ENCODE peak calls at places on chromosomes 11 and 22, in nine cellular contexts. One of them, this sample, is unnamed.

GRCh38 chr11:68127791-68128681 is 6.8 kb upstream of the CHKA start:
- DNase-seq in heart left ventricle: peak
- DNase-seq in lower leg skin: peak
- DNase-seq in Right ventricle myocardium superior: peak
- DNase-seq in skeletal muscle cell: peak
- DNase-seq in natural killer cell: no peak
- DNase-seq in activated naive CD4-positive, alpha-beta T cell: no peak
- DNase-seq in stimulated activated CD8-positive, alpha-beta memory T cell treated with anti-CD3 and anti-CD28 coated beads, Interleukin-4, amount 100 ng/mL, for 1 hour: no peak
- DNase-seq in T-helper 9 cell: no peak
- DNase-seq in this sample: no peak

GRCh38 chr11:118243993-118244762 is 8.0 kb downstream of the MPZL3 start:
- DNase-seq in heart left ventricle: no peak
- DNase-seq in lower leg skin: no peak
- DNase-seq in Right ventricle myocardium superior: no peak
- DNase-seq in skeletal muscle cell: no peak
- DNase-seq in natural killer cell: no peak
- DNase-seq in activated naive CD4-positive, alpha-beta T cell: no peak
- DNase-seq in stimulated activated CD8-positive, alpha-beta memory T cell treated with anti-CD3 and anti-CD28 coated beads, Interleukin-4, amount 100 ng/mL, for 1 hour: no peak
- DNase-seq in T-helper 9 cell: no peak
- DNase-seq in this sample: no peak

GRCh38 chr11:279040-279965 is 1.1 kb downstream of the NLRP6 start:
- DNase-seq in heart left ventricle: peak
- DNase-seq in lower leg skin: peak
- DNase-seq in Right ventricle myocardium superior: peak
- DNase-seq in skeletal muscle cell: no peak
- DNase-seq in natural killer cell: peak
- DNase-seq in activated naive CD4-positive, alpha-beta T cell: no peak
- DNase-seq in stimulated activated CD8-positive, alpha-beta memory T cell treated with anti-CD3 and anti-CD28 coated beads, Interleukin-4, amount 100 ng/mL, for 1 hour: no peak
- DNase-seq in T-helper 9 cell: no peak
- DNase-seq in this sample: no peak

GRCh38 chr11:65709661-65710060 is 2.4 kb upstream of the KAT5 start:
- DNase-seq in heart left ventricle: no peak
- DNase-seq in lower leg skin: no peak
- DNase-seq in Right ventricle myocardium superior: no peak
- DNase-seq in skeletal muscle cell: no peak
- DNase-seq in natural killer cell: no peak
- DNase-seq in activated naive CD4-positive, alpha-beta T cell: no peak
- DNase-seq in stimulated activated CD8-positive, alpha-beta memory T cell treated with anti-CD3 and anti-CD28 coated beads, Interleukin-4, amount 100 ng/mL, for 1 hour: no peak
- DNase-seq in T-helper 9 cell: no peak
- DNase-seq in this sample: no peak

GRCh38 chr11:18394928-18395734 is 768 bp downstream of the LDHA start:
- DNase-seq in heart left ventricle: no peak
- DNase-seq in lower leg skin: no peak
- DNase-seq in Right ventricle myocardium superior: peak
- DNase-seq in skeletal muscle cell: no peak
- DNase-seq in natural killer cell: no peak
- DNase-seq in activated naive CD4-positive, alpha-beta T cell: peak
- DNase-seq in stimulated activated CD8-positive, alpha-beta memory T cell treated with anti-CD3 and anti-CD28 coated beads, Interleukin-4, amount 100 ng/mL, for 1 hour: no peak
- DNase-seq in T-helper 9 cell: no peak
- DNase-seq in this sample: no peak

GRCh38 chr11:12829131-12829530 is 154.9 kb downstream of the TEAD1 start:
- DNase-seq in heart left ventricle: no peak
- DNase-seq in lower leg skin: no peak
- DNase-seq in Right ventricle myocardium superior: no peak
- DNase-seq in skeletal muscle cell: no peak
- DNase-seq in natural killer cell: no peak
- DNase-seq in activated naive CD4-positive, alpha-beta T cell: no peak
- DNase-seq in stimulated activated CD8-positive, alpha-beta memory T cell treated with anti-CD3 and anti-CD28 coated beads, Interleukin-4, amount 100 ng/mL, for 1 hour: no peak
- DNase-seq in T-helper 9 cell: no peak
- DNase-seq in this sample: no peak

GRCh38 chr11:47400813-47401279 is 7.5 kb upstream of the SLC39A13 start:
- DNase-seq in heart left ventricle: peak
- DNase-seq in lower leg skin: no peak
- DNase-seq in Right ventricle myocardium superior: peak
- DNase-seq in skeletal muscle cell: no peak
- DNase-seq in natural killer cell: no peak
- DNase-seq in activated naive CD4-positive, alpha-beta T cell: no peak
- DNase-seq in stimulated activated CD8-positive, alpha-beta memory T cell treated with anti-CD3 and anti-CD28 coated beads, Interleukin-4, amount 100 ng/mL, for 1 hour: no peak
- DNase-seq in T-helper 9 cell: no peak
- DNase-seq in this sample: no peak

GRCh38 chr11:44145011-44145777 is 49.7 kb downstream of the EXT2 start:
- DNase-seq in heart left ventricle: no peak
- DNase-seq in lower leg skin: no peak
- DNase-seq in Right ventricle myocardium superior: no peak
- DNase-seq in skeletal muscle cell: no peak
- DNase-seq in natural killer cell: no peak
- DNase-seq in activated naive CD4-positive, alpha-beta T cell: no peak
- DNase-seq in stimulated activated CD8-positive, alpha-beta memory T cell treated with anti-CD3 and anti-CD28 coated beads, Interleukin-4, amount 100 ng/mL, for 1 hour: no peak
- DNase-seq in T-helper 9 cell: no peak
- DNase-seq in this sample: no peak

GRCh38 chr11:16785520-16786128 is 47.2 kb downstream of the C11orf58 start:
- DNase-seq in heart left ventricle: peak
- DNase-seq in lower leg skin: no peak
- DNase-seq in Right ventricle myocardium superior: peak
- DNase-seq in skeletal muscle cell: no peak
- DNase-seq in natural killer cell: peak
- DNase-seq in activated naive CD4-positive, alpha-beta T cell: peak
- DNase-seq in stimulated activated CD8-positive, alpha-beta memory T cell treated with anti-CD3 and anti-CD28 coated beads, Interleukin-4, amount 100 ng/mL, for 1 hour: peak
- DNase-seq in T-helper 9 cell: peak
- DNase-seq in this sample: no peak

GRCh38 chr11:114197799-114198500 is 98.2 kb upstream of the NNMT start:
- DNase-seq in heart left ventricle: peak
- DNase-seq in lower leg skin: peak
- DNase-seq in Right ventricle myocardium superior: peak
- DNase-seq in skeletal muscle cell: peak
- DNase-seq in natural killer cell: no peak
- DNase-seq in activated naive CD4-positive, alpha-beta T cell: no peak
- DNase-seq in stimulated activated CD8-positive, alpha-beta memory T cell treated with anti-CD3 and anti-CD28 coated beads, Interleukin-4, amount 100 ng/mL, for 1 hour: no peak
- DNase-seq in T-helper 9 cell: no peak
- DNase-seq in this sample: no peak

GRCh38 chr22:48944433-48944755 is 883.3 kb downstream of the BRD1 start:
- DNase-seq in heart left ventricle: no peak
- DNase-seq in lower leg skin: no peak
- DNase-seq in Right ventricle myocardium superior: no peak
- DNase-seq in skeletal muscle cell: no peak
- DNase-seq in natural killer cell: peak
- DNase-seq in activated naive CD4-positive, alpha-beta T cell: no peak
- DNase-seq in stimulated activated CD8-positive, alpha-beta memory T cell treated with anti-CD3 and anti-CD28 coated beads, Interleukin-4, amount 100 ng/mL, for 1 hour: no peak
- DNase-seq in T-helper 9 cell: no peak
- DNase-seq in this sample: no peak

GRCh38 chr11:125263268-125263790 is 98.8 kb downstream of the PKNOX2 start:
- DNase-seq in heart left ventricle: peak
- DNase-seq in lower leg skin: no peak
- DNase-seq in Right ventricle myocardium superior: peak
- DNase-seq in skeletal muscle cell: peak
- DNase-seq in natural killer cell: no peak
- DNase-seq in activated naive CD4-positive, alpha-beta T cell: no peak
- DNase-seq in stimulated activated CD8-positive, alpha-beta memory T cell treated with anti-CD3 and anti-CD28 coated beads, Interleukin-4, amount 100 ng/mL, for 1 hour: no peak
- DNase-seq in T-helper 9 cell: no peak
- DNase-seq in this sample: no peak

GRCh38 chr11:57913713-57914704 is 109.7 kb upstream of the OR9Q1 start:
- DNase-seq in heart left ventricle: no peak
- DNase-seq in lower leg skin: no peak
- DNase-seq in Right ventricle myocardium superior: no peak
- DNase-seq in skeletal muscle cell: no peak
- DNase-seq in natural killer cell: no peak
- DNase-seq in activated naive CD4-positive, alpha-beta T cell: no peak
- DNase-seq in stimulated activated CD8-positive, alpha-beta memory T cell treated with anti-CD3 and anti-CD28 coated beads, Interleukin-4, amount 100 ng/mL, for 1 hour: no peak
- DNase-seq in T-helper 9 cell: no peak
- DNase-seq in this sample: no peak

GRCh38 chr11:130546438-130546837 is 98.0 kb downstream of the ADAMTS15 start:
- DNase-seq in heart left ventricle: no peak
- DNase-seq in lower leg skin: no peak
- DNase-seq in Right ventricle myocardium superior: no peak
- DNase-seq in skeletal muscle cell: no peak
- DNase-seq in natural killer cell: no peak
- DNase-seq in activated naive CD4-positive, alpha-beta T cell: no peak
- DNase-seq in stimulated activated CD8-positive, alpha-beta memory T cell treated with anti-CD3 and anti-CD28 coated beads, Interleukin-4, amount 100 ng/mL, for 1 hour: no peak
- DNase-seq in T-helper 9 cell: no peak
- DNase-seq in this sample: no peak